ENCODE peak calls at places on chromosomes 7 and 10, in seven cellular contexts. B is neuronal stem cell, J is IMR-90, P is mesendoderm, W is H9, Y is H1, K is mesenchymal stem cell. X is an unnamed sample.

GRCh38 chr10:104065748-104066147 is 19.9 kb downstream of the COL17A1 start:
- DNase-seq in B (no peak), J (no peak), P (no peak), W (no peak), Y (no peak), K (no peak), X (no peak)

GRCh38 chr10:23693398-23693797 is 254.5 kb downstream of the OTUD1 start:
- DNase-seq in B (no peak), J (no peak), P (peak), W (peak), Y (peak), K (no peak), X (no peak)

GRCh38 chr10:51588984-51589383 is 110.4 kb downstream of the CSTF2T start:
- DNase-seq in B (no peak), J (no peak), P (peak), W (no peak), Y (no peak), K (no peak), X (no peak)

GRCh38 chr7:129210989-129211312 is 13.9 kb upstream of the AHCYL2 start:
- DNase-seq in B (no peak), J (no peak), P (no peak), W (no peak), Y (no peak), K (no peak), X (no peak)

GRCh38 chr7:51950811-51951210 is 634.2 kb upstream of the COBL start:
- DNase-seq in B (peak), J (no peak), P (peak), W (peak), Y (no peak), K (no peak), X (no peak)

GRCh38 chr10:48740023-48740707 is 55.5 kb downstream of the WDFY4 start:
- DNase-seq in B (no peak), J (no peak), P (no peak), W (no peak), Y (no peak), K (no peak), X (no peak)

GRCh38 chr7:95952851-95953250 is 180.5 kb downstream of the DYNC1I1 start:
- DNase-seq in B (no peak), J (no peak), P (no peak), W (no peak), Y (no peak), K (no peak), X (no peak)

GRCh38 chr10:13074562-13075451 is 25.2 kb upstream of the OPTN start:
- DNase-seq in B (peak), J (peak), P (peak), W (peak), Y (peak), K (peak), X (peak)

GRCh38 chr7:32395168-32395567 is 95.0 kb downstream of the LSM5 start:
- DNase-seq in B (no peak), J (no peak), P (no peak), W (no peak), Y (no peak), K (no peak), X (no peak)

GRCh38 chr7:38632411-38632810 is 1.2 kb upstream of the AMPH start:
- DNase-seq in B (no peak), J (no peak), P (peak), W (no peak), Y (no peak), K (no peak), X (no peak)

GRCh38 chr10:77926566-77927342 is at the start of gene DLG5:
- DNase-seq in B (peak), J (peak), P (peak), W (peak), Y (peak), K (peak), X (peak)

GRCh38 chr7:37540917-37541316 is 92.3 kb upstream of the ELMO1 start:
- DNase-seq in B (no peak), J (no peak), P (no peak), W (no peak), Y (no peak), K (no peak), X (no peak)

GRCh38 chr7:78052112-78052511 is 253.5 kb downstream of the PHTF2 start:
- DNase-seq in B (no peak), J (no peak), P (peak), W (peak), Y (peak), K (no peak), X (no peak)

GRCh38 chr7:22482476-22482875 is 17.5 kb downstream of the STEAP1B start:
- DNase-seq in B (no peak), J (no peak), P (no peak), W (no peak), Y (no peak), K (no peak), X (no peak)

GRCh38 chr10:129764011-129764900 is 199.8 kb downstream of the EBF3 start:
- DNase-seq in B (no peak), J (no peak), P (no peak), W (peak), Y (peak), K (no peak), X (no peak)

GRCh38 chr7:80584778-80585177 is 53.7 kb upstream of the CD36 start:
- DNase-seq in B (no peak), J (peak), P (peak), W (no peak), Y (no peak), K (peak), X (peak)

GRCh38 chr10:97034958-97035769 is 150.6 kb downstream of the SLIT1 start:
- DNase-seq in B (no peak), J (no peak), P (no peak), W (no peak), Y (no peak), K (no peak), X (no peak)
- H3K27ac ChIP-seq in B (no peak), J (no peak), P (no peak), W (no peak), Y (no peak), K (no peak), X (no peak)

GRCh38 chr7:144818516-144818915 is 17.3 kb downstream of the TPK1 start:
- DNase-seq in B (no peak), J (no peak), P (no peak), W (no peak), Y (no peak), K (no peak), X (no peak)
- H2AK5ac ChIP-seq in B (no peak), J (no peak), P (no peak), W (no peak), Y (no peak), K (peak), X (no peak)

GRCh38 chr10:3895045-3895609 is 110.1 kb upstream of the KLF6 start:
- DNase-seq in B (no peak), J (peak), P (no peak), W (no peak), Y (no peak), K (peak), X (no peak)
- H3K27ac ChIP-seq in B (no peak), J (peak), P (no peak), W (no peak), Y (no peak), K (peak), X (peak)

GRCh38 chr7:34875481-34875880 is 161.8 kb downstream of the DPY19L1 start:
- DNase-seq in B (no peak), J (no peak), P (no peak), W (no peak), Y (no peak), K (no peak), X (no peak)
- H2AK5ac ChIP-seq in B (no peak), J (no peak), P (no peak), W (no peak), Y (no peak), K (no peak), X (no peak)

GRCh38 chr7:117672433-117672832 is 192.6 kb downstream of the CFTR start:
- DNase-seq in B (no peak), J (no peak), P (no peak), W (no peak), Y (no peak), K (no peak), X (no peak)

GRCh38 chr7:117674617-117675016 is 194.8 kb downstream of the CFTR start:
- DNase-seq in B (no peak), J (no peak), P (peak), W (peak), Y (no peak), K (no peak), X (no peak)

GRCh38 chr7:117673367-117673766 is 193.5 kb downstream of the CFTR start:
- DNase-seq in B (peak), J (no peak), P (peak), W (peak), Y (peak), K (peak), X (peak)

GRCh38 chr7:117675519-117676137 is 195.8 kb downstream of the CFTR start:
- DNase-seq in B (no peak), J (peak), P (no peak), W (no peak), Y (no peak), K (peak), X (no peak)

GRCh38 chr7:117673839-117674238 is 194.0 kb downstream of the CFTR start:
- DNase-seq in B (no peak), J (peak), P (no peak), W (no peak), Y (no peak), K (peak), X (peak)
- H3K27ac ChIP-seq in B (peak), J (no peak), P (no peak), W (no peak), Y (no peak), K (no peak), X (peak)

GRCh38 chr7:106819546-106819945 is 45.5 kb upstream of the PIK3CG start:
- DNase-seq in B (no peak), J (peak), P (no peak), W (no peak), Y (no peak), K (peak), X (no peak)

GRCh38 chr7:106820321-106821217 is 44.5 kb upstream of the PIK3CG start:
- DNase-seq in B (no peak), J (no peak), P (no peak), W (no peak), Y (no peak), K (no peak), X (no peak)

GRCh38 chr7:106824458-106824857 is 40.6 kb upstream of the PIK3CG start:
- DNase-seq in B (no peak), J (peak), P (no peak), W (no peak), Y (no peak), K (no peak), X (no peak)

GRCh38 chr7:106818736-106819135 is 46.3 kb upstream of the PIK3CG start:
- DNase-seq in B (no peak), J (no peak), P (no peak), W (no peak), Y (no peak), K (no peak), X (no peak)

GRCh38 chr7:106823631-106824030 is 41.5 kb upstream of the PIK3CG start:
- DNase-seq in B (no peak), J (peak), P (no peak), W (no peak), Y (no peak), K (no peak), X (no peak)
- H2AK5ac ChIP-seq in B (no peak), J (no peak), P (no peak), W (no peak), Y (no peak), K (no peak), X (no peak)

GRCh38 chr7:29929018-29929807 is 60.4 kb downstream of the SCRN1 start:
- DNase-seq in B (no peak), J (no peak), P (no peak), W (no peak), Y (no peak), K (no peak), X (no peak)
- H3K27ac ChIP-seq in B (no peak), J (no peak), P (no peak), W (no peak), Y (no peak), K (no peak), X (no peak)